ENCODE peak calls at places on chromosome X, in eight cellular contexts. E, Q, U, W, C, A, B and O are unnamed samples.

GRCh38 chrX:25012793-25013592 is 2.8 kb downstream of the ARX start:
- DNase-seq in E (no peak), Q (no peak), U (no peak), W (no peak), C (no peak), A (no peak), B (no peak), O (no peak)

GRCh38 chrX:68930576-68931317 is 101.9 kb downstream of the EFNB1 start:
- DNase-seq in E (no peak), Q (no peak), U (no peak), W (peak), C (no peak), A (no peak), B (no peak), O (no peak)

GRCh38 chrX:24672701-24673190 is 21.0 kb upstream of the POLA1 start:
- DNase-seq in E (no peak), Q (no peak), U (no peak), W (no peak), C (no peak), A (peak), B (peak), O (no peak)

GRCh38 chrX:151722241-151722846 is 6.5 kb downstream of the FATE1 start:
- DNase-seq in E (no peak), Q (no peak), U (no peak), W (no peak), C (no peak), A (peak), B (peak), O (no peak)

GRCh38 chrX:96791559-96791958 is 92.1 kb upstream of the RPA4 start:
- DNase-seq in E (peak), Q (no peak), U (no peak), W (peak), C (no peak), A (no peak), B (no peak), O (no peak)

GRCh38 chrX:2691543-2692220 is 587 bp downstream of the CD99 start:
- DNase-seq in E (no peak), Q (no peak), U (no peak), W (peak), C (no peak), A (no peak), B (no peak), O (no peak)

GRCh38 chrX:13029831-13030771 is 14.3 kb downstream of the FAM9C start:
- DNase-seq in E (no peak), Q (no peak), U (no peak), W (no peak), C (no peak), A (no peak), B (peak), O (no peak)

GRCh38 chrX:71439898-71440297 is 73.7 kb downstream of the TAF1 start:
- DNase-seq in E (no peak), Q (no peak), U (no peak), W (no peak), C (no peak), A (no peak), B (no peak), O (no peak)

GRCh38 chrX:49257846-49258748 is 6.4 kb downstream of the FOXP3 start:
- DNase-seq in E (no peak), Q (no peak), U (no peak), W (no peak), C (no peak), A (no peak), B (no peak), O (no peak)

GRCh38 chrX:12970691-12971202 is 4.2 kb upstream of the TMSB4X start:
- DNase-seq in E (no peak), Q (no peak), U (no peak), W (peak), C (no peak), A (no peak), B (peak), O (peak)

GRCh38 chrX:68438575-68438974 is 5.3 kb upstream of the OPHN1 start:
- DNase-seq in E (no peak), Q (no peak), U (no peak), W (no peak), C (no peak), A (no peak), B (no peak), O (no peak)

GRCh38 chrX:138191998-138192397 is 519.5 kb downstream of the FGF13 start:
- DNase-seq in E (no peak), Q (no peak), U (no peak), W (no peak), C (no peak), A (peak), B (peak), O (no peak)

GRCh38 chrX:55522577-55523254 is 33.1 kb upstream of the USP51 start:
- DNase-seq in E (no peak), Q (no peak), U (no peak), W (no peak), C (no peak), A (no peak), B (no peak), O (no peak)

GRCh38 chrX:54076903-54077302 is 32.6 kb upstream of the PHF8 start:
- DNase-seq in E (peak), Q (no peak), U (no peak), W (peak), C (no peak), A (no peak), B (no peak), O (no peak)

GRCh38 chrX:23634181-23634580 is 33.1 kb upstream of the PRDX4 start:
- DNase-seq in E (no peak), Q (no peak), U (no peak), W (no peak), C (no peak), A (no peak), B (no peak), O (no peak)

GRCh38 chrX:100720301-100720700 is 11.6 kb downstream of the SYTL4 start:
- DNase-seq in E (no peak), Q (no peak), U (no peak), W (no peak), C (no peak), A (no peak), B (peak), O (no peak)